ENCODE peak calls at places on chromosomes 12 and 14, in six cellular contexts. O is T1000, L is ovary, A is activated T-cell treated with anti-CD3 and anti-CD28 coated beads for 1 hour, D is heart right ventricle, U is NCI-H82. V is an unnamed sample.

GRCh38 chr12:124328116-124328515 is 33.2 kb downstream of the RFLNA start:
- DNase-seq in O (no peak), L (no peak), A (no peak), U (no peak), D (peak; percentile 66), V (no peak)

GRCh38 chr14:77980475-77981321 is 180.8 kb downstream of the ADCK1 start:
- DNase-seq in O (no peak), U (peak; percentile 27), D (peak; percentile 17), A (no peak), L (no peak), V (peak; percentile 35)

GRCh38 chr12:18146375-18146774 is 56.4 kb upstream of the RERGL start:
- DNase-seq in O (no peak), L (no peak), A (no peak), U (no peak), D (no peak), V (no peak)

GRCh38 chr12:6336859-6337744 is 4.8 kb downstream of the TNFRSF1A start:
- DNase-seq in A (peak; percentile 46), D (no peak), U (no peak), O (no peak), L (no peak), V (no peak)

GRCh38 chr14:103728721-103729120 is 13.1 kb downstream of the ZFYVE21 start:
- DNase-seq in U (no peak), D (no peak), O (no peak), L (no peak), A (no peak), V (no peak)

GRCh38 chr14:59358105-59358504 is 107.1 kb downstream of the GPR135 start:
- DNase-seq in L (peak; percentile 25), A (no peak), D (peak; percentile 40), O (no peak), U (no peak), V (peak; percentile 91)

GRCh38 chr12:30840715-30841114 is 85.8 kb upstream of the TSPAN11 start:
- DNase-seq in U (no peak), A (no peak), L (no peak), O (no peak), D (no peak), V (no peak)

GRCh38 chr12:93957870-93958269 is 190.5 kb upstream of the PLXNC1 start:
- DNase-seq in D (no peak), A (no peak), L (no peak), U (peak; percentile 3), O (no peak), V (no peak)

GRCh38 chr12:51923506-51924365 is 16.4 kb downstream of the ACVRL1 start:
- DNase-seq in L (peak; percentile 46), A (peak; percentile 43), O (no peak), U (peak; percentile 60), D (peak; percentile 80), V (no peak)

GRCh38 chr12:49540229-49541139 is 1.7 kb downstream of the KCNH3 start:
- DNase-seq in D (no peak), L (no peak), A (no peak), O (peak; percentile 85), U (no peak), V (peak; percentile 72)

GRCh38 chr14:68589447-68590232 is 203.2 kb downstream of the ZFP36L1 start:
- DNase-seq in U (peak; percentile 77), A (no peak), D (peak; percentile 79), O (no peak), L (peak; percentile 79), V (no peak)

GRCh38 chr12:1325666-1326065 is 268.7 kb downstream of the FBXL14 start:
- DNase-seq in U (no peak), L (no peak), A (no peak), D (no peak), O (no peak), V (peak; percentile 45)